ENCODE peak calls at places on chromosomes 7 and 10, in four cellular contexts. One of them, this sample, is unnamed.
A peak's percentile ranks its signal among the peaks of the same experiment; 100 is the strongest.

GRCh38 chr10:34543716-34544115 is 271.4 kb downstream of the PARD3 start:
- DNase-seq in IMR-90: no peak
- DNase-seq in astrocyte: no peak
- DNase-seq in choroid plexus epithelial cell: no peak
- DNase-seq in this sample: no peak

GRCh38 chr10:131901181-131901829 is 497 bp downstream of the PPP2R2D start:
- DNase-seq in choroid plexus epithelial cell: peak; percentile 21
- DNase-seq in IMR-90: peak; percentile 4
- DNase-seq in astrocyte: no peak
- DNase-seq in this sample: no peak

GRCh38 chr7:77697535-77697831 is 1.2 kb downstream of the RSBN1L start:
- DNase-seq in IMR-90: no peak
- DNase-seq in choroid plexus epithelial cell: no peak
- DNase-seq in astrocyte: no peak
- DNase-seq in this sample: no peak

GRCh38 chr10:10196701-10197100 is 821.0 kb upstream of the CELF2 start:
- DNase-seq in astrocyte: no peak
- DNase-seq in choroid plexus epithelial cell: no peak
- DNase-seq in IMR-90: no peak
- DNase-seq in this sample: no peak

GRCh38 chr10:102926842-102927241 is 8.7 kb downstream of the CNNM2 start:
- DNase-seq in choroid plexus epithelial cell: no peak
- DNase-seq in IMR-90: no peak
- DNase-seq in astrocyte: no peak
- DNase-seq in this sample: no peak

GRCh38 chr10:129055225-129055624 is 411.8 kb upstream of the MGMT start:
- DNase-seq in IMR-90: no peak
- DNase-seq in choroid plexus epithelial cell: no peak
- DNase-seq in astrocyte: no peak
- DNase-seq in this sample: no peak

GRCh38 chr7:115124409-115124939 is 202.6 kb downstream of the MDFIC start:
- DNase-seq in choroid plexus epithelial cell: peak; percentile 37
- DNase-seq in astrocyte: peak; percentile 16
- DNase-seq in IMR-90: peak; percentile 27
- DNase-seq in this sample: no peak

GRCh38 chr10:110845756-110846620 is 25.7 kb upstream of the PDCD4 start:
- DNase-seq in IMR-90: no peak
- DNase-seq in choroid plexus epithelial cell: no peak
- DNase-seq in astrocyte: no peak
- DNase-seq in this sample: no peak

GRCh38 chr10:23111679-23112286 is 16.4 kb downstream of the MSRB2 start:
- DNase-seq in IMR-90: no peak
- DNase-seq in choroid plexus epithelial cell: no peak
- DNase-seq in astrocyte: no peak
- DNase-seq in this sample: no peak

GRCh38 chr7:130648580-130648979 is 20.0 kb downstream of the COPG2 start:
- DNase-seq in choroid plexus epithelial cell: no peak
- DNase-seq in IMR-90: no peak
- DNase-seq in astrocyte: no peak
- DNase-seq in this sample: no peak

GRCh38 chr7:12431886-12432285 is 28.2 kb upstream of the VWDE start:
- DNase-seq in choroid plexus epithelial cell: no peak
- DNase-seq in astrocyte: no peak
- DNase-seq in IMR-90: peak; percentile 53
- DNase-seq in this sample: peak; percentile 68

GRCh38 chr10:112524637-112525036 is 77.6 kb downstream of the VTI1A start:
- DNase-seq in IMR-90: peak; percentile 12
- DNase-seq in astrocyte: peak; percentile 10
- DNase-seq in choroid plexus epithelial cell: no peak
- DNase-seq in this sample: no peak

GRCh38 chr10:1594372-1595241 is 142.7 kb downstream of the ADARB2 start:
- DNase-seq in astrocyte: no peak
- DNase-seq in IMR-90: no peak
- DNase-seq in choroid plexus epithelial cell: no peak
- DNase-seq in this sample: no peak

GRCh38 chr10:111356571-111356970 is 279.7 kb downstream of the ADRA2A start:
- DNase-seq in choroid plexus epithelial cell: no peak
- DNase-seq in IMR-90: no peak
- DNase-seq in astrocyte: no peak
- DNase-seq in this sample: no peak

GRCh38 chr10:123972481-123973401 is 81.1 kb upstream of the CPXM2 start:
- DNase-seq in IMR-90: no peak
- DNase-seq in choroid plexus epithelial cell: no peak
- DNase-seq in astrocyte: no peak
- DNase-seq in this sample: no peak

GRCh38 chr7:17153571-17153970 is 144.9 kb upstream of the AHR start:
- DNase-seq in choroid plexus epithelial cell: peak; percentile 13
- DNase-seq in astrocyte: no peak
- DNase-seq in IMR-90: peak; percentile 30
- DNase-seq in this sample: peak; percentile 29

GRCh38 chr10:30324448-30325110 is 24.5 kb downstream of the MTPAP start:
- DNase-seq in astrocyte: no peak
- DNase-seq in IMR-90: no peak
- DNase-seq in choroid plexus epithelial cell: peak; percentile 18
- DNase-seq in this sample: no peak

GRCh38 chr10:60236869-60237524 is 152.7 kb downstream of the ANK3 start:
- DNase-seq in choroid plexus epithelial cell: no peak
- DNase-seq in astrocyte: peak; percentile 12
- DNase-seq in IMR-90: no peak
- DNase-seq in this sample: peak; percentile 44

GRCh38 chr10:103276941-103277712 is at the start of gene INA:
- DNase-seq in astrocyte: peak; percentile 18
- DNase-seq in IMR-90: peak; percentile 61
- DNase-seq in choroid plexus epithelial cell: peak; percentile 39
- DNase-seq in this sample: no peak

GRCh38 chr7:25124485-25125136 is 449 bp downstream of the CYCS start:
- DNase-seq in choroid plexus epithelial cell: peak; percentile 47
- DNase-seq in astrocyte: peak; percentile 6
- DNase-seq in IMR-90: no peak
- DNase-seq in this sample: peak; percentile 17

GRCh38 chr10:133157662-133158436 is 2.2 kb upstream of the KNDC1 start:
- DNase-seq in astrocyte: no peak
- DNase-seq in choroid plexus epithelial cell: no peak
- DNase-seq in IMR-90: no peak
- DNase-seq in this sample: no peak

GRCh38 chr10:110006358-110007170 is 1.2 kb upstream of the ADD3 start:
- DNase-seq in astrocyte: peak; percentile 72
- DNase-seq in IMR-90: peak; percentile 70
- DNase-seq in choroid plexus epithelial cell: peak; percentile 64
- DNase-seq in this sample: peak; percentile 50

GRCh38 chr7:107742678-107743566 is 1.0 kb upstream of the CBLL1 start:
- DNase-seq in astrocyte: no peak
- DNase-seq in choroid plexus epithelial cell: no peak
- DNase-seq in IMR-90: no peak
- DNase-seq in this sample: no peak

GRCh38 chr7:90756366-90756765 is 160.2 kb downstream of the CDK14 start:
- DNase-seq in IMR-90: no peak
- DNase-seq in astrocyte: no peak
- DNase-seq in choroid plexus epithelial cell: no peak
- DNase-seq in this sample: no peak

DNA sequence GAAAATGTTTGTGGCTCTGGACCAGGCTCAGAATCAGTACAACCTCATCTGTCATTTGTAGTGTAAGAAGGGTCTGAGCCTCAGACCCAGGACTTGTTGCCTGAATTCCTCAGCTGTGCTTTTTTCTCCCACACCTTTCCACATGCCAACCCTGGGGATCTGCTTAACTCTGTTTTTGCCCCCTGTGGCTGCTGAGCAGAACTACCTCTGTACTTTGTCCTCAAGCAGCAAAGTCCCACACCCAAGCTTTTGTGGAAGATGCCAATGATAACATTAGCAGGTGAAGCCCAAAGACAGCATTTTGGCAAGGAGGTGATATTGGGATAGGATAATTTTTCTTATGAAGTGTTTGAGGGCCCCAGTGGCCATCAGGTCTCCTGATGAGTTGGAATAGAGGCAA is 5.8 kb upstream of the CYP2C18 start:
- DNase-seq in astrocyte: no peak
- DNase-seq in IMR-90: no peak
- DNase-seq in choroid plexus epithelial cell: peak; percentile 2
- DNase-seq in this sample: peak; percentile 8
- TF ChIP-seq CTCF in astrocyte: no peak
- TF ChIP-seq CTCF in IMR-90: no peak
- TF ChIP-seq CTCF in choroid plexus epithelial cell: peak; percentile 6
- TF ChIP-seq CTCF in this sample: peak; percentile 44

DNA sequence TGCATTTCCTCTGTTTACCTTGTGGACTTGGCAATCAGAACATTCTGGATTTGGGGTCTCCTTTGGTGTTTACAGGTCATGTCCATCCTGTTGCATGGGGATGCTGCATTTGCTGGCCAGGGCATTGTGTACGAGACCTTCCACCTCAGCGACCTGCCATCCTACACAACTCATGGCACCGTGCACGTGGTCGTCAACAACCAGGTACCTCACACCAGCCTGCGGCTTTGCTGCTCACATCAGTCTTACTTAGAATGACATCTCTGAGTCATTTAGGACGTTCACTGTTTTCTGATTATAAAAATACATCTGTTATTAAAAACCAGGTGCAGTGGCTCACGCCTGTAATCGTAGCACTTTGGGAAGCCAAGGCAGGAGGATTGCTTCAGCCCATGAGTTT is 67.0 kb upstream of the ZMIZ2 start:
- DNase-seq in astrocyte: no peak
- DNase-seq in IMR-90: no peak
- DNase-seq in choroid plexus epithelial cell: no peak
- DNase-seq in this sample: no peak
- TF ChIP-seq CTCF in astrocyte: no peak
- TF ChIP-seq CTCF in IMR-90: no peak
- TF ChIP-seq CTCF in choroid plexus epithelial cell: no peak
- TF ChIP-seq CTCF in this sample: no peak

DNA sequence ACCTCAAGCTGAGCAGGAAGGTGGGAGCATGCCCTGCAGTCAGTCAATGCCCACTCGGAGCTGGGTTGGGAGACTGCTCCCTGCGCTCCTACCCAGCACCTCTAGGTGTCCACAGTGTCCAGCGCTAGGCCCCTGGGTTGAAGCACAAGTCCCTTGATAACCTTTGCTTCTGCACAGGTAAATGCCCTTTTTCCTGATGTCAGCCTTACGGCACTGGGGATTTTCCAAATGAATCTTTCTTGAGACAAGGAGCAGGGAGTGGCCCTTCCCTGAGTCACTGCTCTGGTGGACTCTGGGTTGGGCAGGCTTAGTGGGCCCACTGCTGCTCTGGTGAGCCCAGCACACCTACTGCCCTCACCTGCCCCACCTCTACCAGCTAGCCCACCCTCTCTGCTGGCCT is 61.9 kb upstream of the OPN4 start:
- DNase-seq in choroid plexus epithelial cell: no peak
- DNase-seq in astrocyte: no peak
- DNase-seq in IMR-90: no peak
- DNase-seq in this sample: peak; percentile 33
- TF ChIP-seq CTCF in choroid plexus epithelial cell: peak; percentile 21
- TF ChIP-seq CTCF in astrocyte: no peak
- TF ChIP-seq CTCF in IMR-90: peak; percentile 15
- TF ChIP-seq CTCF in this sample: no peak

GRCh38 chr10:107450056-107450455 is 285.6 kb upstream of the SORCS1 start:
- DNase-seq in astrocyte: no peak
- DNase-seq in IMR-90: no peak
- DNase-seq in choroid plexus epithelial cell: no peak
- DNase-seq in this sample: no peak
- TF ChIP-seq CTCF in astrocyte: no peak
- TF ChIP-seq CTCF in IMR-90: no peak
- TF ChIP-seq CTCF in choroid plexus epithelial cell: no peak
- TF ChIP-seq CTCF in this sample: no peak

GRCh38 chr7:129434172-129434845 is at the start of gene STRIP2:
- DNase-seq in choroid plexus epithelial cell: peak; percentile 77
- DNase-seq in astrocyte: peak; percentile 58
- DNase-seq in IMR-90: peak; percentile 67
- DNase-seq in this sample: peak; percentile 62

GRCh38 chr7:129435414-129435829 is 1.2 kb downstream of the STRIP2 start:
- DNase-seq in choroid plexus epithelial cell: no peak
- DNase-seq in astrocyte: no peak
- DNase-seq in IMR-90: no peak
- DNase-seq in this sample: peak; percentile 15

GRCh38 chr7:129431911-129432643 is 2.2 kb upstream of the STRIP2 start:
- DNase-seq in choroid plexus epithelial cell: no peak
- DNase-seq in astrocyte: no peak
- DNase-seq in IMR-90: no peak
- DNase-seq in this sample: no peak

GRCh38 chr7:129434846-129435318 is 650 bp downstream of the STRIP2 start:
- DNase-seq in astrocyte: no peak
- DNase-seq in IMR-90: peak; percentile 14
- DNase-seq in choroid plexus epithelial cell: peak; percentile 33
- DNase-seq in this sample: no peak

DNA sequence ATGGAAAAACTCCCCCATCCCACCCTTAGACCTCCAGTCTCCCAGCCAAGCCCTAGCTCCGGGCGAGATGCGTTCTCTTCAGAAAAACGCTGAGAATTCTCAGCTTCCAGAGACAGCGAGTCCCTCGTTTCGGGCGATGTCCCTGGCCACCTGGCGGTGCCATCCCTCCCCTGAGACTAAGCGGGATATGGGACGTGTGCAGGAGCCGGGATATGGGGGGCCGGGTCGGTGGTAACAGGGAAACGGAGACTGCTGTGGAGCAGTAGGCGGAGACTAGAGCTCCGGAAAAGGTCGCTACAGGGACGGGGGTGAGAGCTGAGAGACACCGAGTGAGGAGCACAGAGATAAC is 435 bp upstream of the STRIP2 start:
- DNase-seq in astrocyte: no peak
- DNase-seq in IMR-90: no peak
- DNase-seq in choroid plexus epithelial cell: no peak
- DNase-seq in this sample: no peak
- TF ChIP-seq CTCF in astrocyte: peak; percentile 9
- TF ChIP-seq CTCF in IMR-90: no peak
- TF ChIP-seq CTCF in choroid plexus epithelial cell: peak; percentile 29
- TF ChIP-seq CTCF in this sample: no peak

This sample was measured in bronchial epithelial cell.